ENCODE peak calls at places on chromosome 12, in ten cellular contexts. One of them, this sample, is unnamed.

GRCh38 chr12:46569826-46570390 is 197.3 kb upstream of the SLC38A2 start:
- DNase-seq in NCI-H1048: no peak
- DNase-seq in NCI-H1092: no peak
- DNase-seq in H7: no peak
- DNase-seq in COR-L47: no peak
- DNase-seq in GM13977: no peak
- DNase-seq in stimulated activated effector memory CD8-positive, alpha-beta T cell treated with anti-CD3 and anti-CD28 coated beads, Interleukin-12 subunit alpha, Interleukin-12 subunit beta, amount 100 ng/mL, for 72 hours: no peak
- DNase-seq in stimulated activated CD8-positive, alpha-beta memory T cell treated with anti-CD3 and anti-CD28 coated beads, Interleukin-7, amount 100 ng/mL, for 1 hour: no peak
- DNase-seq in left cardiac atrium: no peak
- DNase-seq in choroid plexus epithelial cell: no peak
- DNase-seq in this sample: no peak

GRCh38 chr12:12167847-12168246 is 97.1 kb downstream of the BCL2L14 start:
- DNase-seq in NCI-H1092: peak
- DNase-seq in H7: no peak
- DNase-seq in NCI-H1048: no peak
- DNase-seq in choroid plexus epithelial cell: no peak
- DNase-seq in stimulated activated effector memory CD8-positive, alpha-beta T cell treated with anti-CD3 and anti-CD28 coated beads, Interleukin-12 subunit alpha, Interleukin-12 subunit beta, amount 100 ng/mL, for 72 hours: no peak
- DNase-seq in left cardiac atrium: no peak
- DNase-seq in COR-L47: no peak
- DNase-seq in stimulated activated CD8-positive, alpha-beta memory T cell treated with anti-CD3 and anti-CD28 coated beads, Interleukin-7, amount 100 ng/mL, for 1 hour: no peak
- DNase-seq in GM13977: no peak
- DNase-seq in this sample: no peak

GRCh38 chr12:79665488-79665887 is 25.3 kb downstream of the PAWR start:
- DNase-seq in H7: no peak
- DNase-seq in choroid plexus epithelial cell: no peak
- DNase-seq in NCI-H1048: no peak
- DNase-seq in stimulated activated CD8-positive, alpha-beta memory T cell treated with anti-CD3 and anti-CD28 coated beads, Interleukin-7, amount 100 ng/mL, for 1 hour: no peak
- DNase-seq in left cardiac atrium: no peak
- DNase-seq in stimulated activated effector memory CD8-positive, alpha-beta T cell treated with anti-CD3 and anti-CD28 coated beads, Interleukin-12 subunit alpha, Interleukin-12 subunit beta, amount 100 ng/mL, for 72 hours: no peak
- DNase-seq in NCI-H1092: no peak
- DNase-seq in GM13977: no peak
- DNase-seq in COR-L47: no peak
- DNase-seq in this sample: no peak

GRCh38 chr12:114448618-114448933 is 42.6 kb upstream of the TBX5 start:
- DNase-seq in stimulated activated CD8-positive, alpha-beta memory T cell treated with anti-CD3 and anti-CD28 coated beads, Interleukin-7, amount 100 ng/mL, for 1 hour: no peak
- DNase-seq in NCI-H1092: no peak
- DNase-seq in left cardiac atrium: peak
- DNase-seq in H7: peak
- DNase-seq in GM13977: no peak
- DNase-seq in stimulated activated effector memory CD8-positive, alpha-beta T cell treated with anti-CD3 and anti-CD28 coated beads, Interleukin-12 subunit alpha, Interleukin-12 subunit beta, amount 100 ng/mL, for 72 hours: no peak
- DNase-seq in choroid plexus epithelial cell: no peak
- DNase-seq in NCI-H1048: no peak
- DNase-seq in COR-L47: no peak
- DNase-seq in this sample: peak

GRCh38 chr12:127487031-127487430 is 779.9 kb upstream of the TMEM132C start:
- DNase-seq in NCI-H1048: no peak
- DNase-seq in left cardiac atrium: no peak
- DNase-seq in GM13977: no peak
- DNase-seq in stimulated activated CD8-positive, alpha-beta memory T cell treated with anti-CD3 and anti-CD28 coated beads, Interleukin-7, amount 100 ng/mL, for 1 hour: no peak
- DNase-seq in NCI-H1092: no peak
- DNase-seq in choroid plexus epithelial cell: peak
- DNase-seq in COR-L47: no peak
- DNase-seq in stimulated activated effector memory CD8-positive, alpha-beta T cell treated with anti-CD3 and anti-CD28 coated beads, Interleukin-12 subunit alpha, Interleukin-12 subunit beta, amount 100 ng/mL, for 72 hours: no peak
- DNase-seq in H7: no peak
- DNase-seq in this sample: no peak

GRCh38 chr12:1811281-1811947 is 9.0 kb upstream of the LRTM2 start:
- DNase-seq in GM13977: no peak
- DNase-seq in H7: no peak
- DNase-seq in stimulated activated effector memory CD8-positive, alpha-beta T cell treated with anti-CD3 and anti-CD28 coated beads, Interleukin-12 subunit alpha, Interleukin-12 subunit beta, amount 100 ng/mL, for 72 hours: no peak
- DNase-seq in COR-L47: no peak
- DNase-seq in NCI-H1092: no peak
- DNase-seq in choroid plexus epithelial cell: peak
- DNase-seq in left cardiac atrium: no peak
- DNase-seq in stimulated activated CD8-positive, alpha-beta memory T cell treated with anti-CD3 and anti-CD28 coated beads, Interleukin-7, amount 100 ng/mL, for 1 hour: no peak
- DNase-seq in NCI-H1048: no peak
- DNase-seq in this sample: peak

GRCh38 chr12:53381739-53382630 is 2.0 kb downstream of the SP1 start:
- DNase-seq in choroid plexus epithelial cell: peak
- DNase-seq in stimulated activated CD8-positive, alpha-beta memory T cell treated with anti-CD3 and anti-CD28 coated beads, Interleukin-7, amount 100 ng/mL, for 1 hour: no peak
- DNase-seq in COR-L47: no peak
- DNase-seq in left cardiac atrium: peak
- DNase-seq in NCI-H1092: no peak
- DNase-seq in NCI-H1048: no peak
- DNase-seq in H7: peak
- DNase-seq in GM13977: peak
- DNase-seq in stimulated activated effector memory CD8-positive, alpha-beta T cell treated with anti-CD3 and anti-CD28 coated beads, Interleukin-12 subunit alpha, Interleukin-12 subunit beta, amount 100 ng/mL, for 72 hours: no peak
- DNase-seq in this sample: peak

GRCh38 chr12:112848972-112849371 is 57.4 kb downstream of the RPH3A start:
- DNase-seq in GM13977: no peak
- DNase-seq in NCI-H1092: peak
- DNase-seq in COR-L47: peak
- DNase-seq in stimulated activated effector memory CD8-positive, alpha-beta T cell treated with anti-CD3 and anti-CD28 coated beads, Interleukin-12 subunit alpha, Interleukin-12 subunit beta, amount 100 ng/mL, for 72 hours: no peak
- DNase-seq in H7: no peak
- DNase-seq in stimulated activated CD8-positive, alpha-beta memory T cell treated with anti-CD3 and anti-CD28 coated beads, Interleukin-7, amount 100 ng/mL, for 1 hour: no peak
- DNase-seq in left cardiac atrium: no peak
- DNase-seq in NCI-H1048: no peak
- DNase-seq in choroid plexus epithelial cell: no peak
- DNase-seq in this sample: no peak

GRCh38 chr12:119869720-119870119 is 7.4 kb downstream of the CIT start:
- DNase-seq in choroid plexus epithelial cell: peak
- DNase-seq in left cardiac atrium: peak
- DNase-seq in GM13977: no peak
- DNase-seq in NCI-H1092: no peak
- DNase-seq in NCI-H1048: no peak
- DNase-seq in H7: no peak
- DNase-seq in stimulated activated CD8-positive, alpha-beta memory T cell treated with anti-CD3 and anti-CD28 coated beads, Interleukin-7, amount 100 ng/mL, for 1 hour: no peak
- DNase-seq in COR-L47: no peak
- DNase-seq in stimulated activated effector memory CD8-positive, alpha-beta T cell treated with anti-CD3 and anti-CD28 coated beads, Interleukin-12 subunit alpha, Interleukin-12 subunit beta, amount 100 ng/mL, for 72 hours: no peak
- DNase-seq in this sample: no peak

This sample was measured in Right ventricle myocardium superior.